ENCODE peak calls at places on chromosomes 3 and 15, in four cellular contexts. L is PC-9, F is HCT116, A is mammary epithelial cell. W is an unnamed sample.

GRCh38 chr15:23014394-23015000 is 24.9 kb downstream of the TUBGCP5 start:
- DNase-seq in L (no peak), F (no peak), A (no peak), W (no peak)

GRCh38 chr3:117763561-117763960 is 1054.0 kb downstream of the TUSC7 start:
- DNase-seq in L (no peak), F (no peak), A (no peak), W (no peak)

GRCh38 chr3:32959370-32959769 is 7.9 kb downstream of the CCR4 start:
- DNase-seq in L (no peak), F (no peak), A (no peak), W (no peak)

GRCh38 chr3:66276705-66277274 is 56.0 kb downstream of the SLC25A26 start:
- DNase-seq in L (peak; percentile 43), F (peak; percentile 55), A (peak; percentile 42), W (peak; percentile 87)

GRCh38 chr3:151467069-151467468 is 6.2 kb upstream of the IGSF10 start:
- DNase-seq in L (no peak), F (no peak), A (no peak), W (no peak)

GRCh38 chr15:99963096-99963825 is 230.0 kb upstream of the LYSMD4 start:
- DNase-seq in L (peak; percentile 66), F (no peak), A (peak; percentile 59), W (peak; percentile 67)

GRCh38 chr15:85795669-85796305 is 1.1 kb upstream of the KLHL25 start:
- DNase-seq in L (no peak), F (no peak), A (no peak), W (no peak)

GRCh38 chr3:69602112-69602511 is 137.2 kb upstream of the MITF start:
- DNase-seq in L (no peak), F (no peak), A (no peak), W (no peak)

GRCh38 chr15:39624806-39625205 is 43.9 kb downstream of the THBS1 start:
- DNase-seq in L (peak; percentile 57), F (no peak), A (peak; percentile 86), W (peak; percentile 93)

GRCh38 chr3:127702151-127702578 is 29.4 kb downstream of the ABTB1 start:
- DNase-seq in L (no peak), F (no peak), A (no peak), W (peak; percentile 41)

GRCh38 chr15:26087395-26087794 is 224.3 kb upstream of the ATP10A start:
- DNase-seq in L (no peak), F (no peak), A (peak; percentile 1), W (peak; percentile 77)

GRCh38 chr15:85379403-85380131 is 836 bp upstream of the AKAP13 start:
- DNase-seq in L (no peak), F (no peak), A (peak; percentile 44), W (peak; percentile 31)

GRCh38 chr3:79367066-79367465 is 400.7 kb downstream of the ROBO1 start:
- DNase-seq in L (no peak), F (no peak), A (peak; percentile 69), W (peak; percentile 12)

GRCh38 chr3:133930341-133930933 is 34.8 kb upstream of the RAB6B start:
- DNase-seq in L (no peak), F (peak; percentile 41), A (peak; percentile 47), W (peak; percentile 90)

GRCh38 chr15:74545776-74546656 is 5.0 kb downstream of the ARID3B start:
- DNase-seq in L (peak; percentile 92), F (peak; percentile 93), A (peak; percentile 99), W (peak; percentile 99)

GRCh38 chr3:196688349-196688748 is 23.7 kb downstream of the CEP19 start:
- DNase-seq in L (peak; percentile 44), F (no peak), A (peak; percentile 42), W (peak; percentile 77)

GRCh38 chr3:5376761-5377160 is 189.3 kb downstream of the EDEM1 start:
- DNase-seq in L (peak; percentile 70), F (no peak), A (no peak), W (no peak)

GRCh38 chr15:65833501-65834220 is 35.6 kb upstream of the RAB11A start:
- DNase-seq in L (no peak), F (no peak), A (no peak), W (no peak)

GRCh38 chr3:42855547-42856380 is 19.9 kb downstream of the CYP8B1 start:
- DNase-seq in L (no peak), F (no peak), A (no peak), W (no peak)

GRCh38 chr3:185677146-185677829 is 91.2 kb downstream of the SENP2 start:
- DNase-seq in L (peak; percentile 95), F (peak; percentile 69), A (peak; percentile 96), W (peak; percentile 59)

GRCh38 chr3:144104679-144105078 is 133.1 kb downstream of the DIPK2A start:
- DNase-seq in L (no peak), F (no peak), A (no peak), W (no peak)

GRCh38 chr3:103712320-103713008 is 1277.6 kb downstream of the ZPLD1 start:
- DNase-seq in L (no peak), F (peak; percentile 21), A (peak; percentile 47), W (peak; percentile 68)

GRCh38 chr3:142947799-142948575 is 15.5 kb downstream of the PAQR9 start:
- DNase-seq in L (no peak), F (no peak), A (peak; percentile 31), W (peak; percentile 46)

GRCh38 chr15:68347392-68347791 is 69.8 kb downstream of the FEM1B start:
- DNase-seq in L (no peak), F (no peak), A (no peak), W (peak; percentile 58)

GRCh38 chr3:195868336-195868865 is 40.0 kb downstream of the TNK2 start:
- DNase-seq in L (no peak), F (no peak), A (no peak), W (no peak)

GRCh38 chr3:190345027-190345821 is 23.0 kb upstream of the CLDN1 start:
- DNase-seq in L (peak; percentile 100), F (no peak), A (peak; percentile 100), W (peak; percentile 75)
- H2AFZ ChIP-seq in L (peak overlapping the region; percentile 69), F (peak overlapping the region; percentile 15), A (peak overlapping the region; percentile 26), W (peak overlapping the region; percentile 61)

GRCh38 chr3:124346487-124346886 is 354.6 kb upstream of the ROPN1 start:
- DNase-seq in L (no peak), F (no peak), A (no peak), W (no peak)

GRCh38 chr3:124347418-124347817 is 355.5 kb upstream of the ROPN1 start:
- DNase-seq in L (no peak), F (peak; percentile 2), A (peak; percentile 3), W (no peak)

GRCh38 chr3:124345845-124346244 is 353.9 kb upstream of the ROPN1 start:
- DNase-seq in L (no peak), F (no peak), A (no peak), W (no peak)

GRCh38 chr3:124352143-124352528 is 360.2 kb upstream of the ROPN1 start:
- DNase-seq in L (no peak), F (no peak), A (no peak), W (peak; percentile 11)

GRCh38 chr3:124351430-124352142 is 359.7 kb upstream of the ROPN1 start:
- DNase-seq in L (no peak), F (peak; percentile 31), A (peak; percentile 28), W (peak; percentile 68)
- TF ChIP-seq CTCF in L (peak; percentile 64), F (peak; percentile 31), A (peak; percentile 37), W (peak; percentile 64)

GRCh38 chr3:120460217-120460616 is 9.4 kb upstream of the FSTL1 start:
- DNase-seq in L (no peak), F (no peak), A (no peak), W (no peak)

GRCh38 chr3:120457827-120458226 is 7.0 kb upstream of the FSTL1 start:
- DNase-seq in L (no peak), F (no peak), A (no peak), W (no peak)

GRCh38 chr3:120460862-120461261 is 10.1 kb upstream of the FSTL1 start:
- DNase-seq in L (no peak), F (no peak), A (no peak), W (no peak)

GRCh38 chr3:120461416-120461815 is 10.6 kb upstream of the FSTL1 start:
- DNase-seq in L (no peak), F (no peak), A (no peak), W (no peak)

GRCh38 chr3:120459196-120459595 is 8.4 kb upstream of the FSTL1 start:
- DNase-seq in L (no peak), F (no peak), A (no peak), W (no peak)
- H2AFZ ChIP-seq in L (no peak overlapping the region), F (no peak overlapping the region), A (no peak overlapping the region), W (no peak overlapping the region)

GRCh38 chr15:60390231-60390630 is 7.6 kb downstream of the ANXA2 start:
- DNase-seq in L (no peak), F (no peak), A (no peak), W (no peak)

GRCh38 chr15:60392986-60393811 is 4.6 kb downstream of the ANXA2 start:
- DNase-seq in L (peak; percentile 85), F (peak; percentile 98), A (peak; percentile 100), W (peak; percentile 99)

GRCh38 chr15:60391722-60392340 is 6.0 kb downstream of the ANXA2 start:
- DNase-seq in L (no peak), F (no peak), A (peak; percentile 21), W (no peak)

GRCh38 chr15:60390931-60391501 is 6.8 kb downstream of the ANXA2 start:
- DNase-seq in L (peak; percentile 65), F (peak; percentile 87), A (peak; percentile 92), W (peak; percentile 85)

GRCh38 chr15:60392601-60392985 is 5.2 kb downstream of the ANXA2 start:
- DNase-seq in L (peak; percentile 68), F (peak; percentile 85), A (peak; percentile 87), W (peak; percentile 89)
- TF ChIP-seq CTCF in L (no peak), F (no peak), A (no peak), W (no peak)

GRCh38 chr15:49692514-49693090 is 71.8 kb downstream of the DTWD1 start:
- DNase-seq in L (no peak), F (no peak), A (no peak), W (no peak)
- H2AFZ ChIP-seq in L (no peak overlapping the region), F (no peak overlapping the region), A (no peak overlapping the region), W (no peak overlapping the region)

GRCh38 chr3:184526158-184526483 is 35.5 kb upstream of the EPHB3 start:
- DNase-seq in L (no peak), F (no peak), A (no peak), W (no peak)
- TF ChIP-seq CTCF in L (no peak), F (no peak), A (peak; percentile 15), W (no peak)